ENCODE peak calls at places on chromosomes 1 and 21, in eight cellular contexts. One of them, this sample, is unnamed.

GRCh38 chr1:106746448-106747085 is 309.9 kb upstream of the PRMT6 start:
- DNase-seq in fibroblast of lung: peak; percentile 22
- DNase-seq in IMR-90: no peak
- DNase-seq in fibroblast of mammary gland: no peak
- DNase-seq in K562: no peak
- DNase-seq in HFFc6: no peak
- DNase-seq in thoracic aorta: no peak
- DNase-seq in dorsolateral prefrontal cortex: no peak
- DNase-seq in this sample: no peak

GRCh38 chr1:156245451-156246232 is 2.2 kb downstream of the PAQR6 start:
- DNase-seq in fibroblast of lung: peak; percentile 36
- DNase-seq in fibroblast of mammary gland: no peak
- DNase-seq in K562: no peak
- DNase-seq in thoracic aorta: no peak
- DNase-seq in dorsolateral prefrontal cortex: no peak
- DNase-seq in IMR-90: no peak
- DNase-seq in HFFc6: no peak
- DNase-seq in this sample: no peak

GRCh38 chr1:59104191-59104760 is 192.6 kb upstream of the FGGY start:
- DNase-seq in HFFc6: no peak
- DNase-seq in thoracic aorta: no peak
- DNase-seq in dorsolateral prefrontal cortex: no peak
- DNase-seq in K562: no peak
- DNase-seq in fibroblast of lung: no peak
- DNase-seq in fibroblast of mammary gland: no peak
- DNase-seq in IMR-90: no peak
- DNase-seq in this sample: no peak

GRCh38 chr21:25466470-25466869 is 140.8 kb downstream of the MRPL39 start:
- DNase-seq in K562: no peak
- DNase-seq in thoracic aorta: no peak
- DNase-seq in IMR-90: no peak
- DNase-seq in fibroblast of mammary gland: no peak
- DNase-seq in dorsolateral prefrontal cortex: no peak
- DNase-seq in HFFc6: no peak
- DNase-seq in fibroblast of lung: no peak
- DNase-seq in this sample: no peak

GRCh38 chr1:234841710-234842231 is 231.8 kb upstream of the IRF2BP2 start:
- DNase-seq in dorsolateral prefrontal cortex: no peak
- DNase-seq in fibroblast of mammary gland: no peak
- DNase-seq in HFFc6: no peak
- DNase-seq in K562: no peak
- DNase-seq in thoracic aorta: no peak
- DNase-seq in IMR-90: peak; percentile 30
- DNase-seq in fibroblast of lung: no peak
- DNase-seq in this sample: no peak

GRCh38 chr1:119887428-119887827 is 8.9 kb downstream of the ADAM30 start:
- DNase-seq in K562: no peak
- DNase-seq in fibroblast of lung: no peak
- DNase-seq in HFFc6: no peak
- DNase-seq in fibroblast of mammary gland: no peak
- DNase-seq in dorsolateral prefrontal cortex: no peak
- DNase-seq in IMR-90: no peak
- DNase-seq in thoracic aorta: no peak
- DNase-seq in this sample: no peak

GRCh38 chr1:217369271-217369981 is 261.5 kb downstream of the GPATCH2 start:
- DNase-seq in HFFc6: no peak
- DNase-seq in fibroblast of mammary gland: no peak
- DNase-seq in dorsolateral prefrontal cortex: no peak
- DNase-seq in thoracic aorta: no peak
- DNase-seq in K562: no peak
- DNase-seq in IMR-90: no peak
- DNase-seq in fibroblast of lung: no peak
- DNase-seq in this sample: no peak

GRCh38 chr1:181503130-181503810 is 20.0 kb downstream of the CACNA1E start:
- DNase-seq in IMR-90: peak; percentile 2
- DNase-seq in thoracic aorta: no peak
- DNase-seq in fibroblast of lung: peak; percentile 56
- DNase-seq in K562: no peak
- DNase-seq in HFFc6: no peak
- DNase-seq in dorsolateral prefrontal cortex: no peak
- DNase-seq in fibroblast of mammary gland: peak; percentile 86
- DNase-seq in this sample: no peak

GRCh38 chr21:34579411-34579810 is 35.5 kb downstream of the RCAN1 start:
- DNase-seq in K562: no peak
- DNase-seq in HFFc6: peak; percentile 81
- DNase-seq in IMR-90: peak; percentile 86
- DNase-seq in thoracic aorta: no peak
- DNase-seq in fibroblast of mammary gland: peak; percentile 93
- DNase-seq in dorsolateral prefrontal cortex: no peak
- DNase-seq in fibroblast of lung: peak; percentile 75
- DNase-seq in this sample: no peak

GRCh38 chr1:9653195-9653782 is 1.8 kb downstream of the PIK3CD start:
- DNase-seq in fibroblast of mammary gland: no peak
- DNase-seq in dorsolateral prefrontal cortex: no peak
- DNase-seq in HFFc6: no peak
- DNase-seq in K562: no peak
- DNase-seq in fibroblast of lung: no peak
- DNase-seq in IMR-90: no peak
- DNase-seq in thoracic aorta: no peak
- DNase-seq in this sample: no peak

GRCh38 chr1:151340870-151341754 is 5.9 kb downstream of the RFX5 start:
- DNase-seq in K562: peak; percentile 52
- DNase-seq in dorsolateral prefrontal cortex: peak; percentile 57
- DNase-seq in HFFc6: peak; percentile 79
- DNase-seq in thoracic aorta: no peak
- DNase-seq in IMR-90: peak; percentile 86
- DNase-seq in fibroblast of mammary gland: peak; percentile 87
- DNase-seq in fibroblast of lung: peak; percentile 84
- DNase-seq in this sample: no peak

GRCh38 chr1:204678721-204679455 is 6.7 kb downstream of the LRRN2 start:
- DNase-seq in fibroblast of lung: no peak
- DNase-seq in thoracic aorta: no peak
- DNase-seq in HFFc6: no peak
- DNase-seq in fibroblast of mammary gland: no peak
- DNase-seq in K562: no peak
- DNase-seq in dorsolateral prefrontal cortex: no peak
- DNase-seq in IMR-90: no peak
- DNase-seq in this sample: no peak

GRCh38 chr1:182604835-182605164 is 611 bp upstream of the RGS16 start:
- DNase-seq in fibroblast of mammary gland: no peak
- DNase-seq in HFFc6: no peak
- DNase-seq in dorsolateral prefrontal cortex: no peak
- DNase-seq in thoracic aorta: no peak
- DNase-seq in IMR-90: no peak
- DNase-seq in K562: no peak
- DNase-seq in fibroblast of lung: no peak
- DNase-seq in this sample: no peak

GRCh38 chr1:182603646-182604127 is 502 bp downstream of the RGS16 start:
- DNase-seq in dorsolateral prefrontal cortex: no peak
- DNase-seq in fibroblast of mammary gland: no peak
- DNase-seq in K562: no peak
- DNase-seq in fibroblast of lung: peak; percentile 12
- DNase-seq in thoracic aorta: no peak
- DNase-seq in IMR-90: no peak
- DNase-seq in HFFc6: no peak
- DNase-seq in this sample: no peak

GRCh38 chr1:182601926-182602325 is 2.3 kb downstream of the RGS16 start:
- DNase-seq in K562: no peak
- DNase-seq in dorsolateral prefrontal cortex: peak; percentile 33
- DNase-seq in fibroblast of mammary gland: no peak
- DNase-seq in fibroblast of lung: no peak
- DNase-seq in HFFc6: no peak
- DNase-seq in IMR-90: no peak
- DNase-seq in thoracic aorta: no peak
- DNase-seq in this sample: no peak

GRCh38 chr1:182602945-182603645 is 1.1 kb downstream of the RGS16 start:
- DNase-seq in HFFc6: no peak
- DNase-seq in dorsolateral prefrontal cortex: no peak
- DNase-seq in fibroblast of mammary gland: no peak
- DNase-seq in thoracic aorta: no peak
- DNase-seq in IMR-90: no peak
- DNase-seq in fibroblast of lung: no peak
- DNase-seq in K562: no peak
- DNase-seq in this sample: no peak

DNA sequence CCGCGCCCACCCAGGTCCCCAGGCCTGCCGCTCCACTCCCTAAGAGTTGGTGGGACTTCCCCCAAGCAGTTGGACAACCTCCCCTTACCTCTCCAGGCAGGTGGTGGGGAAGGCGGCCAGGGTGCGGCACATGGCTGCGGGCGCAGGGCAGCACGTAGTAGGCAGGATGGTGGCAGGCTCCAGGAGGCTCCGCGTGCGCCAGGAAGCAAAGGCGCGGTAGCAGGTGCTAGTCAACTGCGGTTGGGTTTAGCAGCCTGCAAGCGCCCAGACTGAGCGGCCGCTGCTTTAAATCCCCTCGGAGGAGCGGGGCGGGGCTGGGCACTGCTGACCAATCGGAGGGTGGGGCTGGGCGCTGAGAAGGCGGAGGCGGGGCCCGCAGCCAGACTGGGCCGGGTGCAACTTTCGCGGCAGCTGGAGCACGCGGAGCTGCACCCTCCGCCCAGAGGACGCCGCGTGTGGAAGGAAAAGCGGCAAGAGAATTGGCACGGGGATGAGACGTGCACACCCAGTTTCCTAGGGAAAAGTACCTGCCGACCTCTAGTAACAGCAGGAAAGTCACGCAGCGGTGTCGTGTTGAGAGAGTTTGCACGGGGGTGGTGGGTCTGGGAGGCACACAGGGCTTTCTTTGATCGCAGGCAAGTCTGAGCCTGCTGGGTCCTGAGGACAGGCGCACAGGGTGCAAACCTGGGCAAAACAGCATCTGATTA is at the start of gene RGS16:
- DNase-seq in fibroblast of mammary gland: peak; percentile 71
- DNase-seq in thoracic aorta: peak; percentile 82
- DNase-seq in fibroblast of lung: peak; percentile 78
- DNase-seq in dorsolateral prefrontal cortex: peak; percentile 90
- DNase-seq in HFFc6: peak; percentile 68
- DNase-seq in IMR-90: peak; percentile 62
- DNase-seq in K562: peak; percentile 100
- DNase-seq in this sample: peak; percentile 79
- TF ChIP-seq CTCF in fibroblast of mammary gland: no peak
- TF ChIP-seq CTCF in thoracic aorta: no peak
- TF ChIP-seq CTCF in fibroblast of lung: no peak
- TF ChIP-seq CTCF in dorsolateral prefrontal cortex: no peak
- TF ChIP-seq CTCF in HFFc6: no peak
- TF ChIP-seq CTCF in IMR-90: no peak
- TF ChIP-seq CTCF in K562: no peak
- TF ChIP-seq CTCF in this sample: no peak

DNA sequence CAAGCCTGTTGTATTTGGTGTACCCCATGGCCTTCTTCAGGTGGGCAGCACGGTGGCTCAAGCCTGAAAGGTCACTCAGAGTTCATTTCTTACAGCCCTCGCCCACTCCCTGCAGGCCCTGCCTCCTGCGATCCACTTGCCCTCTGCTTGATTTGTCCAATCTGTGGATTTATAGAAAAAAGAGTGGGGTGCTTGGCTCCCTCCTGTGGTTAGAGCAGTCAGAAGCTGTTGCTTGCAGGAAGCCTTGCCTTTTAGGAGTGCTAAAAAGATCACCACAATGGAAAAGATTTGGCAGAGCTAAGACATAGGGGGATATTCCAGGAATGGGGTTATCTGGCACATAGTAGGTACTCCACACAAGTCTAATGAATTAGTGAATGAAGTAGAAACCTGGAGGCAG is 108.0 kb upstream of the TRABD2B start:
- DNase-seq in fibroblast of mammary gland: peak; percentile 29
- DNase-seq in HFFc6: no peak
- DNase-seq in fibroblast of lung: no peak
- DNase-seq in dorsolateral prefrontal cortex: no peak
- DNase-seq in thoracic aorta: no peak
- DNase-seq in IMR-90: no peak
- DNase-seq in K562: no peak
- DNase-seq in this sample: no peak
- TF ChIP-seq CTCF in fibroblast of mammary gland: peak; percentile 38
- TF ChIP-seq CTCF in HFFc6: no peak
- TF ChIP-seq CTCF in fibroblast of lung: peak; percentile 21
- TF ChIP-seq CTCF in dorsolateral prefrontal cortex: no peak
- TF ChIP-seq CTCF in thoracic aorta: peak; percentile 10
- TF ChIP-seq CTCF in IMR-90: no peak
- TF ChIP-seq CTCF in K562: peak; percentile 26
- TF ChIP-seq CTCF in this sample: no peak

DNA sequence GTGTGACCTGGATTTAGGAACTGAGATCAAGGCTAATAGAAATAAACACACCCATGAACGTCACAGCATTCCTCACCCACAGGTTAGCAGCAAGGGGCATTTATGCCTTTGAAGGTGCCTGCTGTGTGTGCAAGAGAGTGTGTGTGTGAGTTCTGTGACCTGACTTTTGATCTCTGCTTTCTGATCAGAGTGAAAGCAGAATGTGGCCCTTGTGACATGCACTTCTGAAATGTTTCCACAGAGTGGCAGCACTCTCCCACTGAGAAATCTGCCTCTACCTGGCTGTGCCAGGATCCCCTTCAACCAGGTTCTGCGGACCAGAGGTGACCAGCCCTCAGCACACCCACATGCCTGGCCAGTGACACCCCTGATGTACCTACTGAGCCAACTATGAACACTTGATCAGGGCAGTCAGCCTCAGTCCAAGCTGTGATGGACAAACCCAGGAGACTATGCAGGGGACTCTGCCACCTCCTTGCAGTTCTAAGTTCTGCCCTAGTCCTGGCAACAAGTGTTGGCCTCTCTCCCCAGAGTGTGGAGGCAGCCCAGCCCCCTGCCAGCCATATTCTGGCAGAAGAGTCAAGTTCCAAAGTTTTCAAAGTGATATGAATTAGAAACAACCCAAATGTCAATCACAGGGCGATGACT is 41.0 kb downstream of the RXRG start:
- DNase-seq in thoracic aorta: no peak
- DNase-seq in fibroblast of mammary gland: no peak
- DNase-seq in fibroblast of lung: no peak
- DNase-seq in HFFc6: no peak
- DNase-seq in K562: peak; percentile 28
- DNase-seq in IMR-90: no peak
- DNase-seq in dorsolateral prefrontal cortex: no peak
- DNase-seq in this sample: no peak
- TF ChIP-seq CTCF in thoracic aorta: no peak
- TF ChIP-seq CTCF in fibroblast of mammary gland: peak; percentile 48
- TF ChIP-seq CTCF in fibroblast of lung: peak; percentile 40
- TF ChIP-seq CTCF in HFFc6: peak; percentile 72
- TF ChIP-seq CTCF in K562: peak; percentile 70
- TF ChIP-seq CTCF in IMR-90: peak; percentile 26
- TF ChIP-seq CTCF in dorsolateral prefrontal cortex: peak; percentile 57
- TF ChIP-seq CTCF in this sample: peak; percentile 55

DNA sequence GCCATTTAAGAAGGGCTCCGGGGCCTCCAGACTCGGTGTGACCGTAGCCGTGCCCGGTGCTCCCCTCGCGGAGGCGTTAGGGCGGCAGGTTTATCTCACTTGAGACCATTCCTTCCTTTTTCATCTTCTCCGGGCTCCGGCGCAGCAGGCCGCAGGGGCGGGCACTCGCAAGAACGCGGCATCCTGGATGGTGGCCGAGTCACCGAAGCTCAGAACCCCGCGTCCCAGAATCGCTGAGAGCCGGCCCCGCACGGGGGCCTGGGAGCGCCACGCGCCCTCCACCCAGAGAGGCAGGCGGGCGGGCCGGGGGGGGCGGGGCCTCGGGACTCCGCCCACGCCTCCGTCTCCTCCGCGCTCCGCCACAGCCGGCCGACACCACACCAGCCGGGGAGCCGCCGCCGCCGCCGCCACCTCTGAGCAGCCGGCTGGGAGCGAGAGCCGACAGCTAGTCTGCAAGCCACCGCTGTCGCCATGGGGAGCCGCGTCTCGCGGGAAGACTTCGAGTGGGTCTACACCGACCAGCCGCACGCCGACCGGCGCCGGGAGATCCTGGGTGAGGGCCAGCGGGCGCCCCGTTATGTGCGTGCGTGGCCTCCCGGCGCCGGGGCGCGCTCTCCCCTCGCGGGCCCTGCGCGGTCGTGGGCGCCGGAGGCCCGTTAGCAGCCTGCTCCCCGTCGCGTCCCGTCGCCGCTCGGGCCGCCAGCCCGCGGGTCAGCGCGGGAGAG is at the start of gene DEGS1:
- DNase-seq in fibroblast of lung: peak; percentile 76
- DNase-seq in fibroblast of mammary gland: peak; percentile 55
- DNase-seq in IMR-90: peak; percentile 73
- DNase-seq in K562: peak; percentile 100
- DNase-seq in thoracic aorta: peak; percentile 28
- DNase-seq in HFFc6: peak; percentile 70
- DNase-seq in dorsolateral prefrontal cortex: peak; percentile 88
- DNase-seq in this sample: peak; percentile 83
- TF ChIP-seq CTCF in fibroblast of lung: no peak
- TF ChIP-seq CTCF in fibroblast of mammary gland: no peak
- TF ChIP-seq CTCF in IMR-90: no peak
- TF ChIP-seq CTCF in K562: peak; percentile 5
- TF ChIP-seq CTCF in thoracic aorta: no peak
- TF ChIP-seq CTCF in HFFc6: no peak
- TF ChIP-seq CTCF in dorsolateral prefrontal cortex: peak; percentile 21
- TF ChIP-seq CTCF in this sample: no peak